ENCODE peak calls at places on chromosomes 13 and 19, in ten cellular contexts. I, Z, Q, R, L, B, A, W, V and H are unnamed samples.

GRCh38 chr13:112588490-112589297 is 741 bp upstream of the TUBGCP3 start:
- DNase-seq in L (peak), W (peak), Q (no peak), V (no peak), I (no peak), Z (no peak), A (no peak), R (no peak), B (no peak), H (no peak)

GRCh38 chr19:50646074-50646807 is 3.0 kb upstream of the C19orf81 start:
- DNase-seq in Z (no peak), W (no peak), Q (no peak), I (peak), V (no peak), R (peak), L (peak), B (no peak), A (no peak), H (no peak)

GRCh38 chr13:51154029-51154555 is 43.0 kb upstream of the C13orf42 start:
- DNase-seq in Q (no peak), Z (no peak), L (peak), V (no peak), A (no peak), I (no peak), B (no peak), W (no peak), R (peak), H (no peak)

GRCh38 chr13:89169951-89170350 is 1498.8 kb downstream of the SLITRK5 start:
- DNase-seq in B (no peak), Z (no peak), R (no peak), L (no peak), V (no peak), I (no peak), W (no peak), A (no peak), Q (no peak), H (no peak)

GRCh38 chr13:114142640-114143490 is 10.4 kb upstream of the RASA3 start:
- DNase-seq in I (no peak), L (no peak), B (no peak), Q (no peak), A (peak), Z (no peak), V (no peak), W (peak), R (peak), H (peak)

GRCh38 chr13:62512194-62513141 is 1096.8 kb upstream of the PCDH20 start:
- DNase-seq in V (peak), L (peak), I (no peak), B (no peak), W (peak), Z (no peak), Q (no peak), A (peak), R (peak), H (peak)

GRCh38 chr13:80029170-80029569 is 311.8 kb downstream of the SPRY2 start:
- DNase-seq in B (no peak), Z (no peak), W (peak), R (no peak), A (no peak), L (no peak), V (no peak), I (no peak), Q (no peak), H (no peak)

GRCh38 chr13:98556968-98557591 is 19.8 kb downstream of the STK24 start:
- DNase-seq in W (no peak), R (peak), Q (no peak), L (no peak), I (no peak), Z (no peak), A (peak), V (no peak), B (no peak), H (no peak)

GRCh38 chr13:24270639-24271131 is 38.7 kb upstream of the C1QTNF9 start:
- DNase-seq in I (no peak), A (peak), L (peak), V (no peak), Z (peak), Q (no peak), B (peak), R (peak), W (peak), H (peak)

GRCh38 chr13:36131215-36131930 is at the start of gene DCLK1:
- DNase-seq in I (no peak), B (peak), A (peak), R (no peak), W (peak), L (peak), Q (no peak), V (no peak), Z (peak), H (no peak)

GRCh38 chr13:28536371-28536770 is 41.4 kb upstream of the FLT1 start:
- DNase-seq in W (no peak), I (no peak), Z (no peak), B (no peak), A (no peak), L (no peak), V (no peak), Q (no peak), R (no peak), H (no peak)

GRCh38 chr19:1245884-1246816 is 2.2 kb upstream of the MIDN start:
- DNase-seq in Z (peak), I (no peak), W (peak), L (no peak), B (no peak), R (no peak), Q (no peak), V (no peak), A (no peak), H (no peak)

GRCh38 chr13:110506859-110507566 is 54.5 kb downstream of the RAB20 start:
- DNase-seq in Q (no peak), I (no peak), V (no peak), W (peak), L (no peak), Z (peak), B (peak), R (peak), A (peak), H (no peak)

GRCh38 chr13:65585346-65585745 is 1644.8 kb downstream of the PCDH9 start:
- DNase-seq in R (no peak), I (no peak), L (no peak), W (no peak), V (no peak), A (no peak), B (no peak), Q (no peak), Z (no peak), H (no peak)

GRCh38 chr13:51313619-51314018 is 25.9 kb upstream of the SERPINE3 start:
- DNase-seq in A (no peak), B (no peak), Q (no peak), Z (no peak), L (no peak), R (no peak), I (no peak), V (no peak), W (no peak), H (no peak)

GRCh38 chr19:15812059-15812722 is 3.3 kb downstream of the OR10H1 start:
- DNase-seq in Z (no peak), B (no peak), L (no peak), W (no peak), I (no peak), A (peak), Q (no peak), R (no peak), V (no peak), H (peak)

GRCh38 chr13:47215741-47216140 is 318.9 kb upstream of the HTR2A start:
- DNase-seq in L (peak), W (no peak), B (no peak), Q (no peak), A (peak), Z (no peak), R (peak), I (peak), V (no peak), H (no peak)

GRCh38 chr13:84187626-84188025 is 305.4 kb upstream of the SLITRK1 start:
- DNase-seq in Q (no peak), V (no peak), W (no peak), L (no peak), Z (no peak), A (peak), I (no peak), R (no peak), B (no peak), H (no peak)

GRCh38 chr19:7744199-7744786 is 3.0 kb downstream of the CD209 start:
- DNase-seq in W (no peak), V (no peak), A (no peak), B (no peak), Q (no peak), R (no peak), L (no peak), Z (no peak), I (no peak), H (peak)

GRCh38 chr13:103772576-103772975 is 706.4 kb upstream of the SLC10A2 start:
- DNase-seq in R (no peak), L (peak), Q (no peak), B (no peak), V (no peak), A (no peak), I (no peak), Z (no peak), W (no peak), H (peak)

GRCh38 chr19:38993271-38993670 is 17.7 kb upstream of the FBXO17 start:
- DNase-seq in I (no peak), R (peak), Q (no peak), V (no peak), Z (no peak), A (peak), B (no peak), L (no peak), W (no peak), H (no peak)

GRCh38 chr13:39263033-39263432 is 224.8 kb downstream of the NHLRC3 start:
- DNase-seq in W (peak), Q (no peak), Z (no peak), V (peak), I (no peak), L (peak), R (peak), B (peak), A (peak), H (peak)

GRCh38 chr19:12611361-12611699 is 610 bp downstream of the ZNF791 start:
- DNase-seq in W (peak), A (peak), Z (peak), V (no peak), R (peak), L (peak), I (no peak), B (peak), Q (peak), H (no peak)

GRCh38 chr13:107119989-107120881 is 552.3 kb upstream of the ARGLU1 start:
- DNase-seq in B (no peak), Z (no peak), W (no peak), I (no peak), Q (no peak), R (no peak), V (no peak), L (no peak), A (peak), H (no peak)

GRCh38 chr19:1007399-1007745 is 7.2 kb downstream of the GRIN3B start:
- DNase-seq in L (no peak), Z (no peak), R (no peak), Q (no peak), W (no peak), V (no peak), A (no peak), B (no peak), I (no peak), H (no peak)

GRCh38 chr19:23996549-23996948 is 81.9 kb downstream of the ZNF726 start:
- DNase-seq in L (peak), R (no peak), V (no peak), Z (no peak), B (no peak), Q (no peak), W (no peak), A (no peak), I (no peak), H (no peak)

GRCh38 chr13:24162604-24163003 is 2.1 kb downstream of the SPATA13 start:
- DNase-seq in L (no peak), W (peak), I (no peak), Z (no peak), R (no peak), V (no peak), A (no peak), Q (no peak), B (no peak), H (no peak)

GRCh38 chr19:10334340-10335148 is 1.2 kb upstream of the RAVER1 start:
- DNase-seq in I (peak), Z (peak), W (peak), B (peak), Q (peak), R (peak), L (peak), V (no peak), A (peak), H (peak)

GRCh38 chr13:88456155-88456554 is 785.0 kb downstream of the SLITRK5 start:
- DNase-seq in B (no peak), Z (no peak), I (no peak), Q (no peak), A (no peak), W (no peak), V (no peak), L (no peak), R (no peak), H (no peak)

GRCh38 chr13:27868639-27869435 is 51.0 kb upstream of the PDX1 start:
- DNase-seq in L (peak), R (peak), V (peak), A (peak), I (no peak), B (no peak), W (no peak), Z (no peak), Q (no peak), H (peak)

GRCh38 chr19:45705115-45705514 is 12.6 kb downstream of the QPCTL start:
- DNase-seq in Q (no peak), R (no peak), W (no peak), L (no peak), B (no peak), A (no peak), Z (no peak), V (peak), I (no peak), H (no peak)

GRCh38 chr19:48757089-48757675 is 1.9 kb downstream of the FGF21 start:
- DNase-seq in V (no peak), R (no peak), W (no peak), Q (no peak), A (no peak), L (no peak), B (no peak), Z (no peak), I (no peak), H (no peak)

DNA sequence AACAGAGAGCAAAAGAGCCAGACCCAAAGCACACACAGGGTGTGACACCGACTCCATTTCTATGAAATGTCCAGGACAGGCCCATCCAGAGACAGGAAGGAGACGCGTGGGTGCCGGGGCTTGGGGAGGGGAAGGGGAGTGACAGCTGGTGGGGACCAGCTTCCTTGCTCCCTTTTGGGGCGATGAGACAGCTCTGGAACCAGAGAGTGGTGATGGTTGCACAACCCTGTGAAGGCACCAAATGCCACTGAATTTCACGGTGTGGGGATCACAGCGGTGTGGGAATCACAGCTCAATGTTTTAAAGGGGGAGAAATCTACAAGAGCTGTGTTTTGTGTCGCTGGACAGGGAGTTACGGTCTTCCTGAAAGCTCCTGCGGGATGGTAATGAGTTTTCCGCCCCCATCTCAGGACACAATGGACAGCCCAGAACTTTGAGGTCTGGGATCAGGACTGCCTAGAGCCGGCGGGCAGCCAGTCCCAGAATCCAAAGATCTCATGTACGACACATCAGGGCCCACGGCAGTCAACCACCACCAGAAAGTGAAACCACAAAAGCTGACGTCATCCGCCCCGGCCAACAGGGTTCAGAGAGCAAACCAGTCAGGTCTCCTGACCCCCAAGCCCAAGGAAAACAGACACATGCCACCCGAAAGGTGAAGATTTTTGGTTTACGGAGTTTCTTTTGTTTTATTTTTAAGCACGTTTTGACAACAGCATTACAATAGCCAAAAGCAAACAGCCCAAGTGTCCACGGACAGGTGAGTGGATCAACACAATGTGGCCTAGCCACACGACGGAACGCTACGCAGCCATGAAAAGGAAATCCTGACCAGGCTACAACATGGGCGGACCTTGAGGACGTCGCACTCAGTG is 7.3 kb downstream of the SGTA start:
- DNase-seq in Q (no peak), B (peak), A (no peak), V (no peak), L (no peak), Z (peak), R (peak), I (peak), W (no peak), H (no peak)
- H3K4me3 ChIP-seq in Q (peak), B (no peak), A (no peak), V (no peak), L (no peak), Z (peak), R (no peak), I (peak), W (no peak), H (no peak)

DNA sequence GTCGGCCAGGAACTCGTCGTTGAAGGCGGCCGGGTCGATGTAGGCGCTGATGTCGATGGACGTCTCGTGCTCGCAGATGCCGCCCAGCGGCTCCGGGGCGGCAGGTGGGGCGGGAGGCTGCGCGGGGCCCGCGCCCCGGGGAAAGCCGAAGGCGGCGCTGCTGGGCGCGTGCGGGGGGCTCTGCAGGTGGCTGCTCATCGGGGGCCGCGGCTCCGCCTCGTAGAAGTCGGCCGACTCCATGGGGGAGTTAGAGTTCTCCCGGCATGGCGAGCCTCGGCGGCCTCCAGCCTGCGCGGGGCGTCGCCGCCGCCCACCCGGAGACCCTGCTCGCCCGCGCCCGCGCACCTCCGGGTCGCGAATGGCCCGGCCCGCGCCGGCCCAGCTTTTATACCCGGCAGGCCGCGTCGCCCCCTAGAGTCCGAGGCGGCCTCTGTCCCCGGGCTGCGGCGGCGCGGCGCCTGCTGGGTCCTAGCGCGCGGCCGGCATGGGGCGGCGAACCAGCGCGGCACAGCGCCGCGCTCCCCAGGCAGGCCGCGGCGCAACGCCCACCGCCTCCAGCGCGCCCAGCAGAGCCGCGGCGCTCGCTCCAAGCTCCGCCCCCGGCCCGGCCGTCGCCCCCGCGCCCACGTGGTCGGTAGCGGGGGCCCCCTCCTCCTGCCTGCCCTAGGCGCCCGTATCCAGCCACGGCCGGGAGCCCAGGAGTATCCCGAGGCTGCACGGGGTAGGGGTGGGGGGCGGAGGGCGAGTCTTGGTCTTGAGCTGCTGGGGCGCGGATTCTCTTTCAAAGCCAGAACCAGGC is at the start of gene CEBPA:
- DNase-seq in L (peak), B (peak), W (peak), R (peak), A (peak), Z (peak), I (no peak), V (peak), Q (no peak), H (peak)
- TF ChIP-seq CTCF in L (peak), B (peak), W (peak), R (peak), A (no peak), Z (peak), I (peak), V (no peak), Q (no peak), H (peak)

GRCh38 chr13:94173312-94173854 is 306.1 kb downstream of the DCT start:
- DNase-seq in I (no peak), R (peak), L (no peak), Z (no peak), A (no peak), V (no peak), B (no peak), W (no peak), Q (no peak), H (no peak)

GRCh38 chr13:94169783-94170513 is 309.5 kb downstream of the DCT start:
- DNase-seq in Z (no peak), W (no peak), B (peak), V (no peak), Q (peak), I (no peak), L (peak), R (no peak), A (no peak), H (no peak)

GRCh38 chr13:94163535-94163934 is 315.9 kb downstream of the DCT start:
- DNase-seq in I (no peak), Z (no peak), R (no peak), A (no peak), L (no peak), W (no peak), B (no peak), V (no peak), Q (no peak), H (no peak)

GRCh38 chr13:94174009-94174408 is 305.5 kb downstream of the DCT start:
- DNase-seq in Q (no peak), V (no peak), I (no peak), A (no peak), W (no peak), R (no peak), L (no peak), Z (no peak), B (no peak), H (no peak)

DNA sequence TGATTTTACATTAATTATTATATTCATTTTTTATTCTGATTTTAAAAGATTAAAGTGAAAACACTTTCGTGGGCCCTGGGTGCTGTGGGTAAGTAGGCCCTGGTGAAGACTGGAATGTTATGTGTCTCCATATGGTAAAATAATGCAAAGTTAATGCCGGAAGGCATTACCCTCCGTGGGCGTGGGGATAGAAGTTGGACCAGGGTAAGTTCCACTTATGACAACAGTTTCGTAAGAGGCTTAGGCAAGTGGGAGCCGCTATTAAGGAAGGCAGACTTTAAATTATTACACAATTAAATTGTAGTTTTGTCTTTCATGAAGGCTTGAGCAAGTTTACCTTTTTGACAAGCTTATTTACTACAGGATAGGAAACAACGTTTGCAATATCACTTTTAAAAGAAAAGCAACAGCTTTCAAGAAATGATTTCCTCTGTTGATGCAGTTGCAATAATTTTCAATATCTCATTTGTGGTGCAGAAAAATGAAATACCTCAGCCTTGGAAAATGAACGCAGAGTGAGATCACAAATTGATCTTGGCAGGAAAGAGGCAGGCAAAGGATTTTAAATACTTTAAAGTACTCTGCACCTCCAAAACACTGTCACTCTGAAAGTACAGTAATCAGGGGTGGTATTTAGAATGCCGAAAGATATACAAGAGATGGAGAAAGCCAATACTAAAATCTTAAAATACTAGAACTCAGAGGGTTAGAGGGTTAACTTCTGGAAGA is 310.5 kb downstream of the DCT start:
- DNase-seq in B (peak), W (no peak), R (peak), Q (no peak), I (no peak), A (no peak), L (peak), V (no peak), Z (no peak), H (no peak)
- H3K4me3 ChIP-seq in B (no peak), W (no peak), R (no peak), Q (peak), I (no peak), A (no peak), L (peak), V (no peak), Z (no peak), H (no peak)

DNA sequence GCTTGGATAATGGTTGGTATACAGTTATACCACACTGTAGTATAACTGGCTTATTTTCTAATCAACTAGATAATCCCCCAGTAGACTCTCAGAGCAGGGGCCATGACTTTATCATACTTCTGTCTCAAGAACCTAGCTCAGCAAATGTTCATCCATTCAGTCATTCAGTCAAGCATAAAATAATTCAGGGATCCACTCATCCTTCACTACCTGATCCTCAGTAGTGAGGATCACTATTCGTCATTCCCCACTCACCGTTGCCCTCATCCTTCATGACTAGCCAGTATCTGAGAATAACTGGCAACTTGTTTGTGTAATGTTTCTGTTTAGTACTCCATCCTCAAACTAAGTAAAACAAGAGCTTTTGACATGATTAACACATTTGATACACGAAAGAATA is 77.6 kb downstream of the TSC22D1 start:
- DNase-seq in I (peak), L (no peak), Q (no peak), V (no peak), A (no peak), W (no peak), R (no peak), Z (no peak), B (no peak), H (no peak)
- TF ChIP-seq CTCF in I (no peak), L (no peak), Q (no peak), V (no peak), A (no peak), W (no peak), R (no peak), Z (no peak), B (no peak), H (no peak)